ENCODE peak calls at places on chromosome 10, in six cellular contexts. U is K562, G is HCT116, C is HepG2, Z is GM12878, O is Panc1. A is an unnamed sample.

GRCh38 chr10:5434017-5434753 is 21.8 kb downstream of the NET1 start:
- DNase-seq in U (peak), G (peak), C (peak), Z (no peak), O (no peak), A (peak)

GRCh38 chr10:17644485-17644964 is 574 bp downstream of the STAM start:
- DNase-seq in U (peak), G (no peak), C (no peak), Z (no peak), O (no peak), A (peak)

GRCh38 chr10:9195385-9195784 is 1140.9 kb downstream of the GATA3 start:
- DNase-seq in U (no peak), G (no peak), C (no peak), Z (no peak), O (no peak), A (no peak)

GRCh38 chr10:133324198-133324792 is 12.4 kb downstream of the CALY start:
- DNase-seq in U (peak), G (no peak), C (peak), Z (no peak), O (no peak), A (peak)

GRCh38 chr10:85995791-85996190 is 370.8 kb downstream of the GRID1 start:
- DNase-seq in U (peak), G (peak), C (peak), Z (peak), O (no peak), A (peak)

GRCh38 chr10:104260775-104261115 is 6.1 kb downstream of the GSTO1 start:
- DNase-seq in U (peak), G (no peak), C (no peak), Z (no peak), O (no peak), A (no peak)

GRCh38 chr10:19843487-19843886 is 27.3 kb downstream of the PLXDC2 start:
- DNase-seq in U (no peak), G (no peak), C (no peak), Z (no peak), O (no peak), A (no peak)

GRCh38 chr10:78904196-78904595 is 164.6 kb upstream of the ZMIZ1 start:
- DNase-seq in U (no peak), G (no peak), C (no peak), Z (no peak), O (no peak), A (no peak)

GRCh38 chr10:114356786-114357588 is 47.3 kb downstream of the AFAP1L2 start:
- DNase-seq in U (no peak), G (no peak), C (no peak), Z (no peak), O (no peak), A (no peak)

GRCh38 chr10:77162697-77163096 is 474.9 kb downstream of the KCNMA1 start:
- DNase-seq in U (no peak), G (no peak), C (no peak), Z (no peak), O (no peak), A (no peak)

GRCh38 chr10:90274721-90275468 is 573.5 kb downstream of the KIF20B start:
- DNase-seq in U (no peak), G (no peak), C (no peak), Z (no peak), O (no peak), A (no peak)

GRCh38 chr10:35613597-35614226 is 8.6 kb downstream of the GJD4 start:
- DNase-seq in U (peak), G (no peak), C (peak), Z (no peak), O (no peak), A (no peak)

GRCh38 chr10:77943086-77943901 is 16.7 kb upstream of the DLG5 start:
- DNase-seq in U (peak), G (peak), C (peak), Z (no peak), O (peak), A (no peak)

GRCh38 chr10:51532044-51532443 is 167.4 kb downstream of the CSTF2T start:
- DNase-seq in U (no peak), G (no peak), C (no peak), Z (no peak), O (no peak), A (no peak)

GRCh38 chr10:107733328-107733727 is 568.8 kb upstream of the SORCS1 start:
- DNase-seq in U (no peak), G (no peak), C (no peak), Z (no peak), O (no peak), A (no peak)

GRCh38 chr10:115335366-115335765 is 242.2 kb downstream of the ATRNL1 start:
- DNase-seq in U (no peak), G (no peak), C (no peak), Z (no peak), O (no peak), A (no peak)

GRCh38 chr10:33258951-33259350 is 75.5 kb downstream of the NRP1 start:
- DNase-seq in U (no peak), G (no peak), C (no peak), Z (no peak), O (no peak), A (no peak)

GRCh38 chr10:70331486-70332268 is 47.9 kb upstream of the NPFFR1 start:
- DNase-seq in U (peak), G (peak), C (peak), Z (peak), O (peak), A (peak)

GRCh38 chr10:69215405-69216176 is 4.5 kb upstream of the HKDC1 start:
- DNase-seq in U (no peak), G (no peak), C (no peak), Z (no peak), O (no peak), A (no peak)

GRCh38 chr10:36448760-36449681 is 676.4 kb upstream of the ANKRD30A start:
- DNase-seq in U (no peak), G (no peak), C (no peak), Z (no peak), O (no peak), A (no peak)

GRCh38 chr10:73495884-73496674 is at the start of gene PPP3CB:
- DNase-seq in U (peak), G (peak), C (peak), Z (peak), O (peak), A (peak)

GRCh38 chr10:25852364-25852941 is 81.6 kb upstream of the MYO3A start:
- DNase-seq in U (no peak), G (no peak), C (no peak), Z (no peak), O (no peak), A (no peak)

GRCh38 chr10:111018021-111018420 is 58.8 kb upstream of the ADRA2A start:
- DNase-seq in U (no peak), G (no peak), C (no peak), Z (no peak), O (no peak), A (no peak)

GRCh38 chr10:100174699-100175677 is 10.8 kb downstream of the ERLIN1 start:
- DNase-seq in U (no peak), G (no peak), C (no peak), Z (peak), O (no peak), A (no peak)

GRCh38 chr10:115606081-115606480 is 512.9 kb downstream of the ATRNL1 start:
- DNase-seq in U (no peak), G (no peak), C (no peak), Z (no peak), O (no peak), A (no peak)

GRCh38 chr10:69217119-69217754 is 2.9 kb upstream of the HKDC1 start:
- DNase-seq in U (no peak), G (peak), C (peak), Z (no peak), O (peak), A (no peak)

GRCh38 chr10:4918236-4918635 is 45.0 kb upstream of the AKR1C1 start:
- DNase-seq in U (no peak), G (no peak), C (no peak), Z (no peak), O (no peak), A (no peak)

GRCh38 chr10:15719062-15719898 is 442 bp downstream of the ITGA8 start:
- DNase-seq in U (no peak), G (no peak), C (no peak), Z (no peak), O (no peak), A (peak)

GRCh38 chr10:75043256-75044121 is 68.0 kb upstream of the SAMD8 start:
- DNase-seq in U (peak), G (no peak), C (no peak), Z (no peak), O (no peak), A (peak)

GRCh38 chr10:100972904-100973535 is 3.7 kb downstream of the SEMA4G start:
- DNase-seq in U (no peak), G (no peak), C (no peak), Z (no peak), O (no peak), A (no peak)

GRCh38 chr10:76899490-76899889 is 738.1 kb downstream of the KCNMA1 start:
- DNase-seq in U (no peak), G (no peak), C (no peak), Z (no peak), O (no peak), A (no peak)

GRCh38 chr10:6936931-6937330 is 356.9 kb upstream of the PRKCQ start:
- DNase-seq in U (no peak), G (no peak), C (no peak), Z (no peak), O (no peak), A (no peak)

GRCh38 chr10:33126118-33126517 is 168.1 kb upstream of the ITGB1 start:
- DNase-seq in U (peak), G (no peak), C (no peak), Z (no peak), O (no peak), A (no peak)

GRCh38 chr10:87734987-87735827 is 75.5 kb downstream of the PAPSS2 start:
- DNase-seq in U (peak), G (peak), C (peak), Z (no peak), O (no peak), A (peak)

GRCh38 chr10:17199351-17199804 is 2.1 kb downstream of the TRDMT1 start:
- DNase-seq in U (peak), G (no peak), C (no peak), Z (no peak), O (no peak), A (peak)

GRCh38 chr10:5910323-5911100 is 20.5 kb downstream of the FBH1 start:
- DNase-seq in U (no peak), G (no peak), C (no peak), Z (no peak), O (no peak), A (no peak)

GRCh38 chr10:78312197-78313046 is 278.8 kb downstream of the RPS24 start:
- DNase-seq in U (no peak), G (no peak), C (no peak), Z (no peak), O (no peak), A (no peak)

GRCh38 chr10:92420554-92421275 is 129.7 kb downstream of the MARCHF5 start:
- DNase-seq in U (no peak), G (no peak), C (no peak), Z (no peak), O (no peak), A (no peak)
- TF ChIP-seq SIN3A in U (no peak), G (no peak), C (no peak), Z (no peak), O (no peak), A (no peak)

GRCh38 chr10:44312401-44312800 is 72.5 kb downstream of the CXCL12 start:
- DNase-seq in U (no peak), G (no peak), C (no peak), Z (no peak), O (no peak), A (no peak)
- TF ChIP-seq REST in U (no peak), G (no peak), C (no peak), Z (no peak), O (no peak), A (no peak)

DNA sequence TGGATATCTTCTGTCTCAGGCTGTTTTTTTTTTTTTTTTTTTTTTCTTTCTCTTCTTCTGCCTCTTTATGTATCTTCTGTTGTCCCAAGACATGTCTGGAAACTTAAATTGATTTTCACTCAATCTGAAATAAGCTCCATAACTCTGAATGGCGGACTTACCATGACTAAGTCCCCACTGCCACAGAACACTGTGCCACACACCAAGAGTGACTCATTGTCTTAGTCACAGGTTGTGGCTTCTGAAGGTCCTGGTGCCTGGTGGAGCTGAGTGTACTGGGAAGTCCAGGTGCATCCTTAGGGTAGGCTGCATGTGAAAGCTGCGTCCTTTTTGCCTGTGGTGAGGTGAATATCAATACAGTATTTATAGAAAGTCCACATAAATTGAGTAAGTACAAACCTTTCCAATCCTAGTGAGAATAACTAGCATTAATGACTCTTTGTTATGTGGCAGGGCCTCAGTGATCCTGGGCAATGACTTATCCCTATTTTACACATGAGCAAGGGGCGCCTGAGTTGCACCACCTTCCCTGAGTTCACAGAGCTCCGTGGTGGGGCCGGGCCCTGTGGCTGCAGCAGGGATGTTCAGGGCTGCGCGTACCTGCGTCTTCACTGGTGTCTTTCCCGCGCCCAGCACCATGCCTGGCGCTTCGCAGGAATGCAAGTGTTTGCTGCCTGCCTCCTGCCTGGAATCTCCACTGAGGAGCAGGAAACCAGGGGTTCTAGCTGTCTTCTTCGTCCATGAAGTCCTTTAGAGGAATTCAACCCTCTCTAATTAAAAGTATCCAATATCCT is 4.3 kb downstream of the PFKP start:
- DNase-seq in U (peak), G (peak), C (no peak), Z (no peak), O (peak), A (no peak)
- TF ChIP-seq SIN3A in U (no peak), G (no peak), C (no peak), Z (no peak), O (no peak), A (no peak)

DNA sequence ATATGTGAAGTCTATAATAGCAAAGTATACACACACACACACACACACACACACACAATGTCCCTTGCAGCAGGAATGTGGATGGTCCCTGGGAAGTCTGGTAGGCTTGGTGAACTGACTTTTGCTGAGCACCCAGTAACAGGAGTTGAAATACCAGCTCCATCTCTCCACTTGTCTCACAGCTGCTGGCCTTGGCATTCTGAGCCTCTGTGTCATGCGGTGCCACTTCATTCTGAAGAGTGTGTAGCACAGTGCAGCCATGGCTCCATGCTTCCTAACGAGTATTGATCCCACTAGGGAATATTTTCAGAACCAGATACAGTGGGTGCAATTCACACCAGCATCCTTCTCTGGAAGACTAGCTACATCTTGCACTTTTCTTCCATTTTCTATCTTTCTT is 192.4 kb downstream of the ADARB2 start:
- DNase-seq in U (no peak), G (no peak), C (no peak), Z (no peak), O (no peak), A (no peak)
- TF ChIP-seq REST in U (no peak), G (no peak), C (no peak), Z (no peak), O (no peak), A (no peak)

GRCh38 chr10:124864421-124865193 is 63.0 kb downstream of the ABRAXAS2 start:
- DNase-seq in U (no peak), G (peak), C (peak), Z (no peak), O (no peak), A (no peak)
- TF ChIP-seq SIN3A in U (no peak), G (no peak), C (no peak), Z (no peak), O (no peak), A (no peak)

DNA sequence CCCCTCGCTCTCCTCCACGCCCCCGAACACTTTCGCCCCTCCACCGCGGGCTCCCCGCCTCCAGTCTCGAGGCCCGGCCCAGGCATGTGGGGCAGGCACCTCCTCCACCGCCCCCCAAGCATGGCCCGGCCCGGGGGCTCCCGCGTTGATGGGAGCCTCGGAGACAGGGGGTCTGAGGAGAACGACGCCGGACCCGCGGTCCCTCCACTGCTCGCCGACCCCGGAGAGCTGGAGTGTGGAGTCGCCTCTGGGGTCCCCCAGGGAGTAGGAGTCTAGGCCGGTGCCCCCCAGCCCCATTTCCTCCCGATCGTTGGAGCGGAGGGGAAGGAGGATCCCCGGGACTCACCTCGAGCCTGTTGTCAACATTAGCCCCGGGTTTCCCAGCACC is 206 bp downstream of the UPF2 start:
- DNase-seq in U (peak), G (no peak), C (no peak), Z (no peak), O (no peak), A (no peak)
- TF ChIP-seq REST in U (no peak), G (no peak), C (no peak), Z (no peak), O (no peak), A (no peak)

DNA sequence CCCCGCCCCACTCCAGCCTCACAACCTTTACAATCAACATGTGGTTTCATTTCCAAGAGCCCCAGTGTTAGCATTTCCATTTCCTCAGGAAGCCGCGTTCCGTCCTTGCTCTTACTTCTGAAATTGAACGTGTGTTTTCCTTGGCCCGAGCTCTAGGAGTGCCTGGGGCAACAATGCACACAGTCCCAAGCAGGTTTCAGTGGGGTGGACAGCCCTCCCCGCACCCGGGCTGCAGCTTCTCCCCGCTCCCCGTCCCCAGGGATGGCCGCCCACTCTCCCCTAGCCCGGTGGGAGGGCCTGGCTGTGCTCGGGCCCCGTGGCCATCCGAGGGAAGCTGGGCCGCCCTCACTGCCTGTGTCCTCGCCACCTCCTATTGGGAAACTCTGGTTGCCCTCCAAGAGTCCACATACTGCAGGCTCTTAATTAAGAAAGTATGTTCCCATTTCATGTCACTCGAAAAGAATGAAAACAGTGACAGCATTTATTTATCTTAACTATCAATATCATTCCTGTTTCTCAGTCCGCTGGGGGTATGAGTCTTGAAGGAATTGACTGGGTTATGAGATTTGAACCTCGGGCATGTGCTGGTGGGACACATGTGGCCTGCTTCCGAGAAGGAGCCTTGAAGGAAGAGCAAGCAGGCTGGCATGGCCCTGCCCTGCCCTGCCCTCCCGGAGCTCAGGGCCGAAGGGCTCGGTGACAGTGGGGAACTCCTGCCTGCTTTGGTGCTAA is 163.8 kb downstream of the GRK5 start:
- DNase-seq in U (no peak), G (no peak), C (no peak), Z (no peak), O (no peak), A (peak)
- TF ChIP-seq SIN3A in U (no peak), G (no peak), C (no peak), Z (no peak), O (no peak), A (no peak)

DNA sequence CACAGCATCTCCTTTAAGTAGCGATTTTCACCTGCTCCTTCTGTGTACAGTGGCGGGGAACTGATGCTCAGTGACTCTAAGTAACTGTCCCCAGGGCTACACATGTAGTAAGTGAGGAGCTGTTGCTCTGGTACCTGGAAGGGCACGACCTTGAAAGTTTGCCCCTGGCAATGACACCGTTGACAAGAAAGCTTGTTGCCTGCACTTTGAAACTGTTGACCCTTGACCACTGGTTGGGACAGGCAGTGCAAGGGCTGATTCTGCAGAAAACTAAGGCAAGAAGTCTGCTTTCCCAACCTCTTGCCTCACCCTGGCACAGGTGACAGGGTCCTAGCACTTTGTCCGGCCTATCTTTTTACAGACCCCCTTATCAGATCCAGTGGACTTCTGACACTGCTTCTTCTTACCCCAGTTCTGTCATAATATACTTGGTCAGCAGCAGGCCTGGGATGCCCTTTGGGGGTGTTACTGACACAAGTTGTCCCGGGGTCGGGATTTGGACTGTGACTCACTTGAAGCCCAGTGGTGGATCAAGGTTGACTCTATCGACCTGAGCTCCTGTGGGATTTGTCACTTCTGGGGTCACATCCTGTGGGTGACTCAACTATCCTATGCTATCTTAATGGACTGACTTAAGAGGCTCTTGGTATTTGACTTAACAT is 5.8 kb downstream of the ACSL5 start:
- DNase-seq in U (peak), G (peak), C (peak), Z (no peak), O (no peak), A (no peak)
- TF ChIP-seq REST in U (no peak), G (no peak), C (peak), Z (no peak), O (no peak), A (no peak)

GRCh38 chr10:102743078-102743587 is 615 bp upstream of the WBP1L start:
- DNase-seq in U (no peak), G (no peak), C (no peak), Z (peak), O (no peak), A (no peak)
- TF ChIP-seq SIN3A in U (no peak), G (no peak), C (no peak), Z (no peak), O (no peak), A (no peak)